ENCODE peak calls at places on chromosomes 3 and 15, in ten cellular contexts. U, A, E, V, B, Q, T, O, F and Y are unnamed samples.

GRCh38 chr15:98904466-98905048 is 103.0 kb downstream of the PGPEP1L start:
- DNase-seq in T (no peak), A (peak), O (no peak), B (peak), U (peak), Q (peak), F (no peak), E (no peak), V (peak), Y (no peak)

GRCh38 chr15:28955160-28955502 is 69.4 kb downstream of the APBA2 start:
- DNase-seq in A (peak), V (peak), T (no peak), U (no peak), Q (peak), B (no peak), E (no peak), F (no peak), O (peak), Y (no peak)

GRCh38 chr3:109640146-109640652 is 302.9 kb upstream of the DPPA4 start:
- DNase-seq in U (no peak), V (no peak), T (no peak), F (no peak), E (no peak), O (no peak), B (no peak), Q (peak), A (no peak), Y (no peak)

GRCh38 chr15:38709196-38709595 is 144.6 kb upstream of the RASGRP1 start:
- DNase-seq in A (no peak), F (no peak), E (no peak), T (no peak), U (no peak), Q (no peak), B (no peak), O (no peak), V (no peak), Y (no peak)

GRCh38 chr3:42979044-42979962 is at the start of gene GASK1A:
- DNase-seq in Q (no peak), U (peak), T (peak), A (peak), O (no peak), V (no peak), B (peak), F (peak), E (peak), Y (peak)

GRCh38 chr3:116314476-116314875 is 130.8 kb downstream of the LSAMP start:
- DNase-seq in B (no peak), A (peak), V (peak), U (no peak), O (no peak), F (no peak), T (no peak), E (no peak), Q (no peak), Y (no peak)

GRCh38 chr3:152365766-152366593 is 97.3 kb downstream of the MBNL1 start:
- DNase-seq in A (peak), E (no peak), F (no peak), V (peak), U (no peak), B (no peak), Q (peak), O (no peak), T (no peak), Y (no peak)

GRCh38 chr3:8506611-8507061 is 5.0 kb downstream of the LMCD1 start:
- DNase-seq in V (no peak), B (no peak), Q (peak), E (no peak), O (no peak), A (peak), F (no peak), T (no peak), U (peak), Y (no peak)

GRCh38 chr3:185825639-185826481 is 1.0 kb upstream of the IGF2BP2 start:
- DNase-seq in F (peak), V (peak), U (peak), Q (peak), A (no peak), E (no peak), B (peak), O (no peak), T (peak), Y (peak)

GRCh38 chr15:83284563-83285283 is at the start of gene BNC1:
- DNase-seq in V (no peak), T (no peak), U (no peak), F (peak), E (no peak), A (peak), Q (no peak), O (no peak), B (no peak), Y (no peak)

GRCh38 chr15:85532689-85533088 is 152.3 kb downstream of the AKAP13 start:
- DNase-seq in U (no peak), V (no peak), T (no peak), B (no peak), O (no peak), E (no peak), F (peak), Q (no peak), A (no peak), Y (no peak)

GRCh38 chr15:77075528-77075927 is 4.6 kb upstream of the TSPAN3 start:
- DNase-seq in V (no peak), Q (no peak), U (peak), A (peak), O (no peak), E (no peak), T (no peak), B (no peak), F (no peak), Y (no peak)

GRCh38 chr15:25849431-25849921 is 13.7 kb downstream of the ATP10A start:
- DNase-seq in V (peak), B (no peak), A (peak), F (no peak), T (no peak), U (peak), Q (peak), O (no peak), E (no peak), Y (no peak)

GRCh38 chr15:48049736-48050135 is 71.1 kb upstream of the SLC24A5 start:
- DNase-seq in O (no peak), F (no peak), B (no peak), Q (no peak), U (no peak), V (no peak), E (no peak), A (no peak), T (no peak), Y (no peak)

GRCh38 chr3:34183581-34184313 is 385.3 kb downstream of the PDCD6IP start:
- DNase-seq in F (no peak), Q (no peak), E (no peak), A (no peak), T (no peak), B (peak), O (no peak), V (no peak), U (no peak), Y (no peak)

GRCh38 chr3:13825821-13826220 is 54.0 kb downstream of the WNT7A start:
- DNase-seq in O (no peak), V (no peak), E (no peak), Q (no peak), A (no peak), B (no peak), T (no peak), F (no peak), U (no peak), Y (no peak)

GRCh38 chr15:78083186-78083585 is 5.7 kb upstream of the TBC1D2B start:
- DNase-seq in V (no peak), B (no peak), T (no peak), F (no peak), U (no peak), Q (no peak), A (no peak), O (no peak), E (no peak), Y (no peak)

GRCh38 chr3:25237602-25238001 is 190.5 kb upstream of the RARB start:
- DNase-seq in V (no peak), T (no peak), Q (no peak), B (no peak), F (no peak), E (no peak), A (no peak), O (no peak), U (no peak), Y (no peak)

GRCh38 chr3:165817160-165817709 is 20.0 kb downstream of the BCHE start:
- DNase-seq in E (no peak), Q (no peak), A (no peak), B (no peak), U (no peak), F (no peak), T (no peak), V (no peak), O (no peak), Y (no peak)

GRCh38 chr3:14516738-14517345 is 23.3 kb downstream of the GRIP2 start:
- DNase-seq in B (no peak), A (no peak), O (no peak), V (no peak), F (peak), U (no peak), Q (no peak), T (no peak), E (no peak), Y (peak)

GRCh38 chr15:57881972-57882371 is 175.5 kb downstream of the POLR2M start:
- DNase-seq in B (no peak), F (peak), V (no peak), A (no peak), T (no peak), E (no peak), O (no peak), Q (no peak), U (no peak), Y (no peak)

GRCh38 chr3:53812434-53812833 is 33.8 kb downstream of the CHDH start:
- DNase-seq in O (no peak), A (no peak), B (no peak), F (no peak), Q (no peak), V (no peak), E (no peak), T (no peak), U (no peak), Y (no peak)

GRCh38 chr15:93171476-93171875 is 82.5 kb upstream of the RGMA start:
- DNase-seq in B (no peak), E (no peak), T (no peak), U (no peak), O (no peak), F (no peak), V (no peak), Q (no peak), A (no peak), Y (no peak)

GRCh38 chr15:76185716-76186115 is 125.6 kb downstream of the ETFA start:
- DNase-seq in F (no peak), U (peak), Q (peak), A (peak), V (peak), O (no peak), E (no peak), T (peak), B (no peak), Y (no peak)

GRCh38 chr3:182364323-182364722 is 429.0 kb upstream of the ATP11B start:
- DNase-seq in A (peak), T (no peak), B (no peak), V (no peak), U (no peak), F (no peak), O (no peak), E (no peak), Q (no peak), Y (no peak)
- H3K4me3 ChIP-seq in A (no peak), T (no peak), B (peak), V (no peak), U (no peak), F (no peak), O (no peak), E (no peak), Q (no peak), Y (no peak)

DNA sequence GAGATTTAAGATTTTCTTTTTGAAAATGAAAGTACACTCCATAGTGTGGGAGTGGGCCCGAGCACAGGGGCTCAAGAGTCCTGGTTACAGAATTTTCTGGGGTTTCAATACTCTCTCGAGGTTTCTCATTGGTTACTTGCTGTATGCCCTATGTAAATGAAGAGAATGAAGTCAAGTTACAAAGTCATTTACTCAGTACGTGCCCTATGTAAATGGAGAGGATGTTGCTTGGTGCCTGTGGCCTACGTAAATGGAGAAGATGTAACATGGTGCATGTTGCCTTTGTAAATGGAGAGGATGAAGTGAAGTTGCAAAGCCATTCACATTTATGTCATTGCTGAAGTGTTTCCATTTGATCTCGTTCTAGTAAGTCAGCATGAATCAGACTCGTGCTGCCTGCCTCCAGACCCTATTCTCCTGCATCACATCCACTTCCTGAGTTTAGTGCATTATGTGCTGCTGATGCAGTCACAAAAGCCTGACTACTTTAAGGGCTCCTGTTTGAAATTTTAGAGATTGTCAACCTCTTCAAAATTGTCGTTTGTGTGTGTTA is 302.0 kb downstream of the ZBBX start:
- DNase-seq in V (no peak), Q (no peak), T (no peak), B (no peak), E (no peak), U (no peak), F (no peak), O (no peak), A (peak), Y (no peak)
- H3K4me3 ChIP-seq in V (no peak), Q (no peak), T (no peak), B (no peak), E (no peak), U (no peak), F (no peak), O (no peak), A (no peak), Y (no peak)

DNA sequence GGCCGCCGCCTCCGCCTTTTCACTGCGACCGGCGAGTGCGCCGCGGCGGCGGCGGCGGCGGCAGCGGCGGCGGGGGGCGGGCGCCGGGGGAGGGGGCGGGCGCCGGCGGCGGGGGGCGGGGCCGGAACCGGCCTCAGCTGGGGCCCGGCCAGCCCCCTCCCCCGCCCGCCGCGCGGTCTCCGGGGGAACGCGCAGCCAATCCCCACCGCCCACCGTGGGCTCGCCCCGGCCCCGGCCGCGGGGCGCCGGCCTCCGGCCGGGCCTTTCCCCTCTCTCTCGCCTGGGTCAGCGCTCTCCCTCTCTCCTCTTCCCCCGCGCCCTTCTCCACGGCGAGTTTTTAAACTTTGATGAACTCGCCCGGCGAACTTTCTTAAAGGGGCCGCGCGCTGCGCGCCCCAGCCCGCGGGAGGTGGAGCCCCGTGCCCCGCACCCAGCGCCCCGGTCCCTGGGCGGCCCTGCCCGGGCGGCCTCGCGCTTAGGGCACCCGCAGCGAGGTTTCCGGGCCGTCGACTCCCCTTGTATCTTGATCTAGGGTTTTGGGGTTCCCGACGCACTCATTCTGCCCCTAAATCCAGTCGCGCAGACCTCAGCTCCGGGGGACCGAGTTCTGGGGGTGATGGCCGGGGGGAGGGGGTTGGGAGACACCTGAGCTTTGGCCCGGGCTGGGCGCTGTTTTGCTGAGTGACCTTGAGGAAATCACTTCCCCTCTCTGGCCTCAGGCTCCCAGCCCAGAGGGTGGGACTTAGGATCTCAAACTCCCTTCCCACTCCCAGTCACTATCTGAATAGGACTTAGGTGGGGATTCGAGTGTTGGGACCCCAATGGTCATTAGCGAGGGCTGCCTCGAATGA is at the start of gene RBPMS2:
- DNase-seq in B (no peak), A (no peak), U (peak), Q (peak), E (peak), O (no peak), V (peak), F (peak), T (no peak), Y (peak)
- H3K4me3 ChIP-seq in B (no peak), A (peak), U (peak), Q (peak), E (peak), O (peak), V (peak), F (peak), T (peak), Y (peak)

DNA sequence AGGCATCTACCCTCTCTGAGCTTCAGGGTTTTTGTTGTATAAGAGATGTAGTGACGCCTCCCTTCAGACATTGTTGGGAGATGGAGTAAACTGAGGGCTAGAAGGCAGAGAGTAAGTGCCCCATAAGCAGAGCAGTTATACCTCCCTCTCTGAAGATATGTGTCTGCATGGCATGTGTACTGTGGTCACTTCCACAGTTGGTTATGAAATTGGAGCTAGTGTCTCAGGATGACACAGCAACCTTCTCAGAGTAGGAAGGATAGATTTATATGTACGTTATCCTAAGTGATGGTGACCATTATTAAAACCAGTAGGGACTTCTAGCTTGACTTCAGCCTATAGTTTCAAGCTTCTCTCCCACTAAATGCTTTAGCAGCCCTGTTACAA is 17.9 kb downstream of the PXK start:
- DNase-seq in V (peak), A (peak), E (no peak), T (no peak), F (no peak), O (no peak), U (peak), Q (peak), B (no peak), Y (no peak)
- H3K4me3 ChIP-seq in V (no peak), A (no peak), E (no peak), T (no peak), F (no peak), O (peak), U (no peak), Q (no peak), B (no peak), Y (no peak)

GRCh38 chr3:108093616-108094015 is 2.8 kb upstream of the CD47 start:
- DNase-seq in O (no peak), A (no peak), Q (no peak), E (no peak), F (no peak), B (no peak), U (no peak), T (no peak), V (no peak), Y (no peak)

GRCh38 chr3:108091498-108092259 is 848 bp upstream of the CD47 start:
- DNase-seq in F (no peak), V (no peak), T (no peak), Q (no peak), U (no peak), B (peak), A (no peak), O (no peak), E (no peak), Y (no peak)

GRCh38 chr3:108093021-108093420 is 2.2 kb upstream of the CD47 start:
- DNase-seq in T (no peak), E (no peak), F (no peak), O (no peak), U (no peak), A (no peak), B (no peak), V (no peak), Q (no peak), Y (no peak)

GRCh38 chr3:108090701-108091497 is at the start of gene CD47:
- DNase-seq in F (peak), Q (peak), E (peak), B (peak), O (no peak), U (peak), T (peak), V (peak), A (peak), Y (peak)

DNA sequence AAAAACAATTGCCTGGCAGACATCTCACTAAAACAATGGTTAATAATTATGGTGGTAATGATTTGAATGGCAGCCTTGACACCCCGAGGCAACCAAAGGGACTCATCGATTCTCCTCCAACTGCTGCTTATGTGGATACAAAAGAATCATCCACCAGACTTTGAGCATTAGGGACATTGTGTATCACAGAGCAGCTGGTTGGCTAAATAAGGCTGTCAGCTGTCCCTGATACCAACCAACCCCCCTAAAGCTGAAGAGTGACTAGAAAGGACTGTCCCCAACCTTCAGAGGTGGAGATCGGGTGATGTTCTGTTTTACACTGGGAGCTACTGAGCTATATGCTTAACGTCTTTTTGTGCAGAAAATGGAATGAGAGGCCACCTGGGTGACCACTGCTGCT is 1.7 kb upstream of the CD47 start:
- DNase-seq in B (no peak), A (no peak), O (no peak), U (no peak), F (no peak), E (no peak), V (no peak), Q (no peak), T (no peak), Y (no peak)
- H3K4me3 ChIP-seq in B (no peak), A (no peak), O (no peak), U (no peak), F (no peak), E (no peak), V (no peak), Q (no peak), T (no peak), Y (no peak)

GRCh38 chr3:120678331-120678845 is 3.7 kb downstream of the HGD start:
- DNase-seq in A (peak), E (peak), V (peak), F (peak), Q (peak), U (peak), B (peak), T (no peak), O (peak), Y (no peak)
- H3K4me3 ChIP-seq in A (no peak), E (no peak), V (peak), F (no peak), Q (no peak), U (peak), B (no peak), T (no peak), O (no peak), Y (no peak)

GRCh38 chr15:100658895-100659294 is 56.5 kb downstream of the ASB7 start:
- DNase-seq in Q (no peak), E (no peak), T (no peak), F (no peak), O (no peak), V (no peak), A (no peak), U (no peak), B (no peak), Y (no peak)

GRCh38 chr15:100661161-100661560 is 58.8 kb downstream of the ASB7 start:
- DNase-seq in F (no peak), B (peak), O (no peak), U (no peak), T (no peak), Q (no peak), V (no peak), A (no peak), E (no peak), Y (no peak)

GRCh38 chr15:100665570-100665969 is 63.2 kb downstream of the ASB7 start:
- DNase-seq in Q (peak), T (no peak), O (no peak), U (peak), E (no peak), V (peak), B (no peak), A (no peak), F (no peak), Y (no peak)

GRCh38 chr15:100663550-100664335 is 61.4 kb downstream of the ASB7 start:
- DNase-seq in V (peak), B (no peak), F (no peak), A (no peak), O (no peak), E (no peak), U (peak), T (no peak), Q (peak), Y (no peak)

DNA sequence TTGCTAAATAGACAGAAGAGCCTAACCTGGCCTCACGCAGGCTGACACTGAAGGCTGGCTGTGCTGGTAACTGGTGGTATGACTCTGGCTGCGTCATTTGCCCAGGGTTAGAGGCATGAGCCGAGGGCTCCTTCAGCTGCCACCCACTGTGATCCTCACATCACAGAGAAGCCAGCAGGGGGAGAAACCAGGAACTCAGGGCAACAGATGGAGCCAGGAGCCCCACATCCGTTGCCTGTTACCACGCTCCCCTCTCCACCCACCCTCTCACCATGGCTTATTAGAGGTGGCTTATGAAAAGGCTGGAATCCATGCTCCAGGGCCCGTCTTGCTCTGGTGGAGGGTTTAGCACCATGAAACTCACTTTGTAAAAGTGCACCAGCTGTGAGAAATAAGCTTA is 60.7 kb downstream of the ASB7 start:
- DNase-seq in T (peak), E (no peak), B (no peak), F (no peak), Q (no peak), O (no peak), A (no peak), U (no peak), V (no peak), Y (no peak)
- H3K4me3 ChIP-seq in T (no peak), E (no peak), B (no peak), F (no peak), Q (no peak), O (no peak), A (no peak), U (no peak), V (no peak), Y (no peak)

GRCh38 chr15:62453979-62454378 is 288.9 kb upstream of the C2CD4B start:
- DNase-seq in F (no peak), Q (peak), U (peak), B (no peak), V (peak), E (no peak), T (no peak), O (no peak), A (peak), Y (no peak)
- H3K4me3 ChIP-seq in F (no peak), Q (no peak), U (peak), B (no peak), V (no peak), E (no peak), T (no peak), O (no peak), A (no peak), Y (no peak)